ENCODE peak calls at places on chromosome 13, in four cellular contexts. P is IMR-90, N is right lobe of liver, Z is tibial nerve. V is an unnamed sample.

GRCh38 chr13:100298116-100298681 is 209.3 kb downstream of the PCCA start:
- DNase-seq in P (no peak), N (no peak), Z (no peak), V (no peak)

GRCh38 chr13:42548731-42549554 is 25.0 kb upstream of the TNFSF11 start:
- DNase-seq in P (no peak), Z (no peak), N (peak; percentile 52), V (no peak)

GRCh38 chr13:21075303-21076264 is 14.2 kb upstream of the LATS2 start:
- DNase-seq in P (no peak), Z (peak; percentile 28), N (no peak), V (no peak)

GRCh38 chr13:94620286-94620896 is 18.7 kb downstream of the GPR180 start:
- DNase-seq in P (peak; percentile 41), Z (no peak), N (no peak), V (no peak)

GRCh38 chr13:44837250-44837649 is 152.0 kb downstream of the NUFIP1 start:
- DNase-seq in N (no peak), P (peak; percentile 78), Z (no peak), V (no peak)

GRCh38 chr13:73665279-73665678 is 468.9 kb downstream of the KLF12 start:
- DNase-seq in Z (no peak), P (no peak), N (no peak), V (no peak)

GRCh38 chr13:99895428-99895998 is 76.1 kb downstream of the ZIC5 start:
- DNase-seq in N (no peak), Z (no peak), P (no peak), V (no peak)

GRCh38 chr13:31733066-31733465 is 6.3 kb upstream of the RXFP2 start:
- DNase-seq in N (no peak), P (peak; percentile 40), Z (no peak), V (no peak)

GRCh38 chr13:46975173-46975572 is 78.3 kb upstream of the HTR2A start:
- DNase-seq in Z (no peak), N (no peak), P (no peak), V (no peak)

GRCh38 chr13:98041081-98041820 is 87.8 kb downstream of the IPO5 start:
- DNase-seq in P (no peak), Z (no peak), N (no peak), V (no peak)

GRCh38 chr13:99009987-99010551 is 32.2 kb upstream of the DOCK9 start:
- DNase-seq in P (no peak), N (no peak), Z (no peak), V (no peak)

GRCh38 chr13:100722517-100722916 is 47.9 kb upstream of the TMTC4 start:
- DNase-seq in N (no peak), P (no peak), Z (no peak), V (no peak)

GRCh38 chr13:46666727-46667456 is 113.9 kb downstream of the LRCH1 start:
- DNase-seq in N (no peak), Z (no peak), P (no peak), V (no peak)

GRCh38 chr13:25237083-25237482 is 50.2 kb downstream of the MTMR6 start:
- DNase-seq in P (no peak), Z (no peak), N (no peak), V (no peak)

GRCh38 chr13:21734961-21735360 is 64.1 kb downstream of the FGF9 start:
- DNase-seq in P (no peak), N (no peak), Z (no peak), V (no peak)

GRCh38 chr13:24148414-24149305 is 11.9 kb upstream of the SPATA13 start:
- DNase-seq in Z (no peak), N (no peak), P (peak; percentile 99), V (peak; percentile 58)

GRCh38 chr13:30465541-30466357 is at the start of gene HMGB1:
- DNase-seq in P (peak; percentile 99), Z (peak; percentile 99), N (peak; percentile 99), V (peak; percentile 75)
- TF ChIP-seq POLR2A in P (peak; percentile 93), Z (peak; percentile 99), N (peak; percentile 99), V (peak; percentile 76)

GRCh38 chr13:80726895-80727294 is 386.0 kb upstream of the SPRY2 start:
- DNase-seq in N (no peak), Z (no peak), P (no peak), V (no peak)

GRCh38 chr13:80721689-80722088 is 380.8 kb upstream of the SPRY2 start:
- DNase-seq in Z (no peak), N (no peak), P (no peak), V (no peak)

GRCh38 chr13:80727321-80727975 is 386.5 kb upstream of the SPRY2 start:
- DNase-seq in Z (no peak), N (no peak), P (no peak), V (no peak)
- TF ChIP-seq POLR2A in Z (no peak), N (no peak), P (no peak), V (no peak)

GRCh38 chr13:75549262-75550158 is at the start of gene UCHL3:
- DNase-seq in P (peak; percentile 95), N (peak; percentile 97), Z (peak; percentile 94), V (peak; percentile 86)
- TF ChIP-seq POLR2A in P (no peak), N (peak; percentile 74), Z (no peak), V (peak; percentile 81)

DNA sequence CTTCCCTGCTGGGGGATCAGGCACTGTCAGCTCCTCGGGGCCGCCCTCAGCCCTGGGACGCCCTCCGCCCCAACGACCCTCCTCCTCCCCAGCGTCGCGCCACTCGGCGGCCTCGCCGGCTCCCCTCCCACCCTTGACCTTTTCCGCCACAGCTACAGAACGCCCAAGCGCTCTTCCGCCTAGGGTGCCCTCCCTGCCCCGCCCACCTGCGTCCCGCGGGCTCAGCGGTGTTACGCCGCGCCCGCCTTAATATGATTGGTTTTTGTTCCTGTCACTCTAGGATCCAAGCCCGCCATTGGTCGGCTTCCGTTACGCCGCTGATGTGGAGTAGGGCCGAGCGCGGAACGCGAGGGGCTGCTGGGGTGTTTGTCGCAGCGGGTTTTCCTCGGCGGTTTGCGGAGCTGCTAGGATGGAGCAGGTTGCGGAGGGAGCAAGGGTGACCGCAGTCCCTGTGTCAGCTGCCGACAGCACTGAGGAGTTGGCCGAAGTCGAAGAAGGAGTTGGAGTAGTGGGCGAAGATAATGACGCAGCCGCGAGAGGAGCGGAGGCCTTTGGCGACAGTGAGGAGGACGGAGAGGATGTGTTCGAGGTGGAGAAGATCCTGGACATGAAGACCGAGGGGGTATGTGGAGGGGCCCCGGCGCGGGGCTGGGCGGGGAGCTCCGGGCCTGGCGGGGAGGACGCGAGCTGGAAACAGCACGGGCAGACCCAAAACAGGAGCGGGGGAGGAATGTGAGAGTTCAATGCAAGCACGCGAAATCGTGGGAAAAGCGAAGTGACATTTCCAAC is at the start of gene MPHOSPH8:
- DNase-seq in Z (peak; percentile 95), P (peak; percentile 94), N (peak; percentile 97), V (peak; percentile 66)
- TF ChIP-seq POLR2A in Z (peak; percentile 57), P (no peak), N (peak; percentile 76), V (peak; percentile 77)

GRCh38 chr13:53466576-53466975 is 438.0 kb downstream of the OLFM4 start:
- DNase-seq in N (no peak), Z (no peak), P (no peak), V (no peak)
- TF ChIP-seq POLR2A in N (no peak), Z (no peak), P (no peak), V (no peak)

DNA sequence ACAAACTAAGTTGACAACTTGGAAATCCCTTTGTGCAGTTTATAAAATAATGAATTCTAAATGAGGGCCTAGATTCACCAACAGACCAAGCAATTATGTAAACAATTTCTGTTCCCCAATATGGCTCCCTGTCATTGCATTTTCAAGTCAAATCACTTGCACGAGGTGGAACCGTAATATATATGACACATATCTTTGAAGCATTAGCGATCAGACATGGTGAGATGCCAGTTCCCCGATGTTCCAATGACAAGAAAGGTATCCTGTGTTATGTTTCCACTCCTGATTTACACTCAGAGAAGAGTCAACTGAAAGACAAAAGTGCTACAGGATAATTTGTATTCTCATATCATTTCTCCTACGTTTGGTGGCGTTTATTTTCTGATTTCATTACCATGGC is 108.5 kb upstream of the TDRD3 start:
- DNase-seq in N (no peak), Z (no peak), P (no peak), V (no peak)
- TF ChIP-seq POLR2A in N (no peak), Z (no peak), P (no peak), V (no peak)

V was measured in H54.